ENCODE peak calls at places on chromosomes 7 and 10, in five cellular contexts. One of them, this sample, is unnamed.

GRCh38 chr10:83961620-83962019 is 177.7 kb upstream of the GHITM start:
- DNase-seq in IMR-90: no peak
- DNase-seq in H9: no peak
- DNase-seq in mesenchymal stem cell: no peak
- DNase-seq in H1: no peak
- DNase-seq in this sample: no peak

GRCh38 chr7:156943091-156944041 is 6.1 kb upstream of the NOM1 start:
- DNase-seq in IMR-90: no peak
- DNase-seq in H9: peak
- DNase-seq in mesenchymal stem cell: no peak
- DNase-seq in H1: no peak
- DNase-seq in this sample: no peak

GRCh38 chr10:28087675-28088351 is 88.9 kb upstream of the ODAD2 start:
- DNase-seq in IMR-90: peak
- DNase-seq in H9: no peak
- DNase-seq in mesenchymal stem cell: peak
- DNase-seq in H1: no peak
- DNase-seq in this sample: no peak

GRCh38 chr10:26557641-26558014 is 119.5 kb downstream of the APBB1IP start:
- DNase-seq in IMR-90: no peak
- DNase-seq in H9: no peak
- DNase-seq in mesenchymal stem cell: no peak
- DNase-seq in H1: no peak
- DNase-seq in this sample: no peak

GRCh38 chr7:134351424-134351823 is 34.7 kb upstream of the SLC35B4 start:
- DNase-seq in IMR-90: no peak
- DNase-seq in H9: no peak
- DNase-seq in mesenchymal stem cell: no peak
- DNase-seq in H1: no peak
- DNase-seq in this sample: no peak

GRCh38 chr10:72068901-72069446 is 19.4 kb downstream of the SPOCK2 start:
- DNase-seq in IMR-90: no peak
- DNase-seq in H9: no peak
- DNase-seq in mesenchymal stem cell: no peak
- DNase-seq in H1: no peak
- DNase-seq in this sample: no peak

GRCh38 chr7:114663502-114663901 is 248.9 kb downstream of the FOXP2 start:
- DNase-seq in IMR-90: peak
- DNase-seq in H9: no peak
- DNase-seq in mesenchymal stem cell: peak
- DNase-seq in H1: no peak
- DNase-seq in this sample: peak

GRCh38 chr10:43679509-43679908 is 30.8 kb upstream of the ZNF32 start:
- DNase-seq in IMR-90: no peak
- DNase-seq in H9: no peak
- DNase-seq in mesenchymal stem cell: no peak
- DNase-seq in H1: no peak
- DNase-seq in this sample: no peak

GRCh38 chr7:47380325-47381131 is 201.4 kb downstream of the TNS3 start:
- DNase-seq in IMR-90: peak
- DNase-seq in H9: peak
- DNase-seq in mesenchymal stem cell: peak
- DNase-seq in H1: peak
- DNase-seq in this sample: peak

GRCh38 chr7:1086588-1087461 is 1.1 kb upstream of the GPER1 start:
- DNase-seq in IMR-90: peak
- DNase-seq in H9: peak
- DNase-seq in mesenchymal stem cell: peak
- DNase-seq in H1: peak
- DNase-seq in this sample: peak
- H4K8ac ChIP-seq in IMR-90: peak
- H4K8ac ChIP-seq in H9: no peak
- H4K8ac ChIP-seq in mesenchymal stem cell: peak
- H4K8ac ChIP-seq in H1: peak
- H4K8ac ChIP-seq in this sample: no peak

GRCh38 chr10:112813866-112814596 is 136.0 kb upstream of the TCF7L2 start:
- DNase-seq in IMR-90: no peak
- DNase-seq in H9: no peak
- DNase-seq in mesenchymal stem cell: no peak
- DNase-seq in H1: no peak
- DNase-seq in this sample: no peak
- H4K91ac ChIP-seq in IMR-90: peak
- H4K91ac ChIP-seq in H9: no peak
- H4K91ac ChIP-seq in mesenchymal stem cell: peak
- H4K91ac ChIP-seq in H1: no peak
- H4K91ac ChIP-seq in this sample: no peak

DNA sequence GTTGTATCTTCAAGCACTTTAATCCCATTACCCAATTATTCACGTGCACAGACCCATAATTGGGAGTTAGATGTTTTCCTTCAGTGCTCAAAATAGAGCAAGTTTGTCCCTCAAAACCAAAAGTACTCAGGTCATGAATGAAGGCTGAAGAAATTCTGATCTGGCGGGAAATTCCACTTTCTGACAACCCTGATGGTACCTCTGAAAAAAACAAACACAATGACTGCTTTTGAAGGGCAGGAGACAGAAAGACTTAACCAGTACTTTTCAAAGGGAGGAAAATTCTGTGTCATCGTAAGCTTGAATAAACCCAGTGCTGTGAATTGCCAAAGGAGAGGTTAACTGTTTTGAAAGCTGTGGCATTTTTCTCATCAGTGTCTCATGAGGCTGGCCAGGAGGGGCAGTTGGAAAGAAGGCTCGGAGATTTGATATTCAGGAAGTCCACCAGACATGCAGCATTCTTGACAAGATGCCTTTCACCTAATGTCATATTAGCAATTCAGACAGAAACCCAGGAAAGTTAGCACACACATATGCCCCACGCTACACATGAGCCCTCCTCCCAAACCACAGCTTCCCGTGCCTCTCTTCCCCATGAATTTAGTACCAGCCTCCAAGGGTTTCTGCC is 347.0 kb downstream of the KCNMA1 start:
- DNase-seq in IMR-90: peak
- DNase-seq in H9: no peak
- DNase-seq in mesenchymal stem cell: peak
- DNase-seq in H1: no peak
- DNase-seq in this sample: no peak
- H4K8ac ChIP-seq in IMR-90: peak
- H4K8ac ChIP-seq in H9: no peak
- H4K8ac ChIP-seq in mesenchymal stem cell: peak
- H4K8ac ChIP-seq in H1: no peak
- H4K8ac ChIP-seq in this sample: no peak

GRCh38 chr7:129497156-129497555 is 5.2 kb upstream of the SMKR1 start:
- DNase-seq in IMR-90: no peak
- DNase-seq in H9: no peak
- DNase-seq in mesenchymal stem cell: no peak
- DNase-seq in H1: peak
- DNase-seq in this sample: no peak

GRCh38 chr7:129496653-129497052 is 5.7 kb upstream of the SMKR1 start:
- DNase-seq in IMR-90: no peak
- DNase-seq in H9: no peak
- DNase-seq in mesenchymal stem cell: no peak
- DNase-seq in H1: peak
- DNase-seq in this sample: no peak

GRCh38 chr7:129495987-129496386 is 6.3 kb upstream of the SMKR1 start:
- DNase-seq in IMR-90: no peak
- DNase-seq in H9: no peak
- DNase-seq in mesenchymal stem cell: peak
- DNase-seq in H1: no peak
- DNase-seq in this sample: no peak

GRCh38 chr7:129499915-129500463 is 2.3 kb upstream of the SMKR1 start:
- DNase-seq in IMR-90: no peak
- DNase-seq in H9: no peak
- DNase-seq in mesenchymal stem cell: peak
- DNase-seq in H1: no peak
- DNase-seq in this sample: no peak

DNA sequence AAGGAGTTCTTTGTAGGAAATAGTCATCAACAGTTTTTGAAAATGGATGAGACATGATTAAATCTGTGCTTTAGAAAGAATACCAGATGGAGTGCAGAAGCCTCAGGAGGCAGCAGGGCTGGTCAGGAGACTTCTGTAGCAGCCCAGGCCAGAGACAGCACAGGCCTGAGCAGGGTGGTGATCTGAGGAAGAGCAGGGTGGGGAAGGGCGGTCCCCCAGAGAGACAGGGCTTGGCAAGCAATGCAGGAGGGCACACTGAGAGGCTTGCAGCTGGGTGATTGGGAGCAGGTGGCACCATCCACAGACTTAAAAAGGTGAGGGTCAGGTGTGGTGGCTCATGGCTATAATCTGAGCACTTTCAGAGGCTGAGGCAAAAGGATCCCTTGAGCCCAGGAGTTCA is 4.3 kb upstream of the SMKR1 start:
- DNase-seq in IMR-90: no peak
- DNase-seq in H9: no peak
- DNase-seq in mesenchymal stem cell: no peak
- DNase-seq in H1: no peak
- DNase-seq in this sample: no peak
- H4K91ac ChIP-seq in IMR-90: no peak
- H4K91ac ChIP-seq in H9: no peak
- H4K91ac ChIP-seq in mesenchymal stem cell: no peak
- H4K91ac ChIP-seq in H1: no peak
- H4K91ac ChIP-seq in this sample: no peak

DNA sequence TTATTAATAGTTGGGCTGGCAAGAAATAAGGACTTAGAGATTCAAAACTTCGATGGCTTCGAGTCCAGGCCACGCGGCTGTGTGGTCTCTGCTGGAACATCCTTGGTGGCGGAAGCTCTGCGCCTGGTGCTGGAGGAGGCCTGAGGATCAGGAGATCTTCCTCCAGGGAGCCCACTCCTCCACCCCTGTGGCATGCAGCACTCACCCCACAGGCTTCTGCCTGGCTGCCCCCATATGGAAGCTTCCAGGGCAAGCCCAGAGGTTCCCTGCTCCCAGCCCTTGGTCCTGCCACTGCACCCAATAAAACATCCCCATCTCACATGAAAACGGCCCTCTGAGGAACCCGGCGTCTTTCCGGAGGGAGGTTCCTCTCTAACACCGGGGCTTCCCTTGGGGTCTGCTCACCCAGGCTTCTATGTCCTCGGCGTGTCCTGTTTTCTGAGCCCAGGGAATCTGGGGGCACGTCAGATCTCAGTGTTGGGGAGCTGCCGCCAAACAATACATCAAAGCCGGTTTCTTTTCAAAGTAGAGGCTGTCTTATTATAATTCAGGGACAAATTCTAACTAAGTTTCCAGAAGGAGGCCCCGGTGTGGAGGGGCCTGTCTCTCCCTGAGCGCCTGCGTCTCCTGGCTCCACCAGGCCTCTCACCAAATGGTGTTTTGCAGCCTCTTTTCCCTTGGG is 32.4 kb downstream of the CALML3 start:
- DNase-seq in IMR-90: no peak
- DNase-seq in H9: no peak
- DNase-seq in mesenchymal stem cell: no peak
- DNase-seq in H1: no peak
- DNase-seq in this sample: no peak
- H4K8ac ChIP-seq in IMR-90: no peak
- H4K8ac ChIP-seq in H9: no peak
- H4K8ac ChIP-seq in mesenchymal stem cell: peak
- H4K8ac ChIP-seq in H1: peak
- H4K8ac ChIP-seq in this sample: no peak

GRCh38 chr7:158377800-158378623 is 209.6 kb downstream of the PTPRN2 start:
- DNase-seq in IMR-90: no peak
- DNase-seq in H9: no peak
- DNase-seq in mesenchymal stem cell: no peak
- DNase-seq in H1: no peak
- DNase-seq in this sample: no peak
- H4K91ac ChIP-seq in IMR-90: no peak
- H4K91ac ChIP-seq in H9: no peak
- H4K91ac ChIP-seq in mesenchymal stem cell: no peak
- H4K91ac ChIP-seq in H1: no peak
- H4K91ac ChIP-seq in this sample: no peak

GRCh38 chr7:12945901-12946300 is 258.5 kb downstream of the ARL4A start:
- DNase-seq in IMR-90: no peak
- DNase-seq in H9: no peak
- DNase-seq in mesenchymal stem cell: no peak
- DNase-seq in H1: no peak
- DNase-seq in this sample: no peak

GRCh38 chr7:12947465-12947864 is 260.0 kb downstream of the ARL4A start:
- DNase-seq in IMR-90: no peak
- DNase-seq in H9: no peak
- DNase-seq in mesenchymal stem cell: no peak
- DNase-seq in H1: no peak
- DNase-seq in this sample: no peak

GRCh38 chr7:12949060-12950045 is 261.9 kb downstream of the ARL4A start:
- DNase-seq in IMR-90: peak
- DNase-seq in H9: no peak
- DNase-seq in mesenchymal stem cell: peak
- DNase-seq in H1: no peak
- DNase-seq in this sample: no peak

GRCh38 chr7:12954374-12954773 is 266.9 kb downstream of the ARL4A start:
- DNase-seq in IMR-90: no peak
- DNase-seq in H9: no peak
- DNase-seq in mesenchymal stem cell: no peak
- DNase-seq in H1: no peak
- DNase-seq in this sample: no peak

DNA sequence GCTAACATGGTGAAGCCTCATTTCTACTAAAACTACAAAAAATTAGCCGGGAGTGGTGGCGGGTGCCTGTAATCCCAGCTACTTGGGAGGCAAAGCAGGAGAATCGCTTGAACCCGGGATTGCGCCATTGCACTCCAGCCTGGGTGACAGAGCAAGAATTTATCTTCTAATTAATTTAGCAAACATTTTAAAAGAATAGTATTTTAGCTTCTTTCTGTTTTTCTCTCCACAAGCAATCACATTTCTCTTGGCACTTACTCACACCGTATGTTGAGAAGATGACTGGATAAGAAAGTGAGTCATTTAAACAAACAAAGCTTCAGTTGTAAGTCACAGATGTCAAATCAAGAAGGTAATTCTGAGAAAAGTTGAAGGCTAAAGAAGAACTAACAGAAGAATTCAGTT is 264.0 kb downstream of the ARL4A start:
- DNase-seq in IMR-90: peak
- DNase-seq in H9: no peak
- DNase-seq in mesenchymal stem cell: peak
- DNase-seq in H1: no peak
- DNase-seq in this sample: no peak
- H4K8ac ChIP-seq in IMR-90: no peak
- H4K8ac ChIP-seq in H9: no peak
- H4K8ac ChIP-seq in mesenchymal stem cell: no peak
- H4K8ac ChIP-seq in H1: no peak
- H4K8ac ChIP-seq in this sample: no peak